ENCODE peak calls at places on chromosome 12, in four cellular contexts. T is upper lobe of left lung, U is A549, S is GM12878. I is an unnamed sample.

GRCh38 chr12:86730233-86730632 is 474.0 kb upstream of the MGAT4C start:
- ATAC-seq in T (no peak), S (no peak), U (no peak), I (no peak)

GRCh38 chr12:26725517-26725916 is 107.5 kb downstream of the ITPR2 start:
- ATAC-seq in S (no peak), U (no peak), T (no peak), I (no peak)

GRCh38 chr12:103441437-103442186 is 54.2 kb downstream of the C12orf42 start:
- ATAC-seq in U (no peak), T (peak), S (peak), I (no peak)

GRCh38 chr12:3935078-3935477 is 61.9 kb upstream of the PARP11 start:
- ATAC-seq in S (no peak), U (no peak), T (no peak), I (no peak)

GRCh38 chr12:89704457-89704856 is 4.2 kb downstream of the ATP2B1 start:
- ATAC-seq in U (no peak), S (no peak), T (no peak), I (no peak)

GRCh38 chr12:79546461-79547043 is 144.2 kb downstream of the PAWR start:
- ATAC-seq in U (peak), T (no peak), S (no peak), I (no peak)

GRCh38 chr12:96249196-96250118 is 55.3 kb downstream of the ELK3 start:
- ATAC-seq in T (peak), U (peak), S (no peak), I (peak)

GRCh38 chr12:104602901-104603300 is 146.2 kb downstream of the CHST11 start:
- ATAC-seq in S (no peak), T (no peak), U (no peak), I (no peak)

GRCh38 chr12:10563966-10564365 is 49.4 kb downstream of the MAGOHB start:
- ATAC-seq in T (no peak), S (no peak), U (no peak), I (no peak)

GRCh38 chr12:3242199-3242863 is 165.2 kb downstream of the TSPAN9 start:
- ATAC-seq in S (no peak), U (peak), T (no peak), I (no peak)

GRCh38 chr12:39619316-39619659 is 315 bp downstream of the ABCD2 start:
- ATAC-seq in T (peak), U (peak), S (peak), I (peak)

GRCh38 chr12:121943926-121944325 is 25.5 kb downstream of the CFAP251 start:
- ATAC-seq in T (no peak), U (no peak), S (no peak), I (no peak)

GRCh38 chr12:128794661-128795529 is 28.9 kb downstream of the SLC15A4 start:
- ATAC-seq in T (no peak), S (no peak), U (no peak), I (no peak)

GRCh38 chr12:67590122-67590795 is 58.3 kb upstream of the DYRK2 start:
- ATAC-seq in T (no peak), S (no peak), U (no peak), I (no peak)

GRCh38 chr12:75360920-75361319 is 26.4 kb downstream of the GLIPR1L1 start:
- ATAC-seq in S (peak), U (no peak), T (no peak), I (no peak)

GRCh38 chr12:12715459-12716150 is 1.6 kb upstream of the CDKN1B start:
- ATAC-seq in T (no peak), U (no peak), S (peak), I (no peak)

GRCh38 chr12:91215940-91216454 is 33.4 kb upstream of the DCN start:
- ATAC-seq in T (peak), U (no peak), S (no peak), I (peak)

GRCh38 chr12:33752854-33753253 is 269.4 kb upstream of the ALG10 start:
- ATAC-seq in U (no peak), S (no peak), T (no peak), I (no peak)

GRCh38 chr12:126935435-126935834 is 1331.5 kb upstream of the TMEM132C start:
- ATAC-seq in T (no peak), S (no peak), U (no peak), I (no peak)

GRCh38 chr12:80877706-80878384 is 59.9 kb downstream of the LIN7A start:
- ATAC-seq in T (no peak), U (no peak), S (no peak), I (peak)

GRCh38 chr12:13661005-13661887 is 320.2 kb downstream of the GRIN2B start:
- ATAC-seq in S (peak), U (peak), T (peak), I (peak)

GRCh38 chr12:4116251-4117111 is 157.1 kb upstream of the CCND2 start:
- ATAC-seq in T (no peak), U (peak), S (peak), I (peak)

GRCh38 chr12:124916370-124917134 is 2.1 kb upstream of the UBC start:
- ATAC-seq in T (peak), S (no peak), U (peak), I (peak)

GRCh38 chr12:6434205-6435180 is 10.3 kb upstream of the CD27 start:
- ATAC-seq in U (no peak), T (no peak), S (peak), I (no peak)

GRCh38 chr12:4178424-4179184 is 95.0 kb upstream of the CCND2 start:
- ATAC-seq in U (no peak), S (peak), T (no peak), I (no peak)

GRCh38 chr12:6370994-6371754 is 4.2 kb downstream of the SCNN1A start:
- ATAC-seq in U (peak), T (no peak), S (no peak), I (no peak)

GRCh38 chr12:106137456-106138278 is 1.1 kb downstream of the NUAK1 start:
- ATAC-seq in S (no peak), T (no peak), U (peak), I (no peak)

GRCh38 chr12:87127272-87127671 is 871.1 kb upstream of the MGAT4C start:
- ATAC-seq in S (no peak), T (no peak), U (no peak), I (no peak)

GRCh38 chr12:42450248-42450647 is 124.3 kb downstream of the PPHLN1 start:
- ATAC-seq in S (peak), T (peak), U (no peak), I (no peak)

GRCh38 chr12:132014915-132015280 is 65.2 kb downstream of the EP400 start:
- ATAC-seq in T (no peak), U (no peak), S (no peak), I (no peak)

GRCh38 chr12:75969768-75970167 is 61.8 kb downstream of the PHLDA1 start:
- ATAC-seq in S (no peak), T (peak), U (no peak), I (peak)

GRCh38 chr12:130873825-130874224 is 2.0 kb downstream of the RAN start:
- ATAC-seq in U (no peak), T (no peak), S (peak), I (no peak)

GRCh38 chr12:95996034-95996658 is at the start of gene HAL:
- ATAC-seq in U (no peak), T (peak), S (no peak), I (peak)

GRCh38 chr12:19978193-19978592 is 390.1 kb upstream of the PDE3A start:
- ATAC-seq in U (no peak), T (peak), S (no peak), I (no peak)

GRCh38 chr12:47066278-47067048 is 13.0 kb upstream of the PCED1B start:
- ATAC-seq in S (peak), U (no peak), T (no peak), I (no peak)

GRCh38 chr12:89235189-89235993 is 116.9 kb downstream of the DUSP6 start:
- ATAC-seq in S (no peak), U (no peak), T (no peak), I (no peak)

DNA sequence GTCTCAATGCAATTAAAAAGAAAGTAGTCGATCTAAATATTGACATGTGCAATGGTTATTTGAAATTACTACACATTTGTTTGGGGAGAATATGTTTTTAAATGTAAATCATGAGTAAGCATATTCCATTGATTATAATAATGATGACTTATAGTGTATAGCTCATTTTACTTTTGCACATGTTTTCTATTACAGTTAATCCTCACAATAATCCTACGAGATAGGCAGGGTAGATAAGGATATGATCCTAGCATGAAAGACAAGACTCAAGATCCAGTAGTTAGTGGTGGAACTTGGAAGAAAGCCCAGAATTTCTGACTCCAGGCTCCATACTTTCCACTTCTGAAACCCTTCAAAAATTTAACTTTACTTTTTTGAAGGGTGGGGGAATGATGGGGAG is 94.0 kb downstream of the NAV3 start:
- ATAC-seq in U (no peak), S (no peak), T (no peak), I (no peak)
- TF ChIP-seq EP300 in U (no peak), S (no peak), T (no peak), I (no peak)

GRCh38 chr12:30598889-30599288 is 96.8 kb downstream of the IPO8 start:
- ATAC-seq in T (no peak), U (no peak), S (no peak), I (no peak)

GRCh38 chr12:30603129-30603528 is 92.5 kb downstream of the IPO8 start:
- ATAC-seq in S (no peak), T (no peak), U (no peak), I (no peak)

GRCh38 chr12:30595742-30596141 is 99.9 kb downstream of the IPO8 start:
- ATAC-seq in U (no peak), T (no peak), S (no peak), I (no peak)

GRCh38 chr12:30602678-30603077 is 93.0 kb downstream of the IPO8 start:
- ATAC-seq in S (no peak), T (no peak), U (no peak), I (no peak)

GRCh38 chr12:30599631-30600030 is 96.0 kb downstream of the IPO8 start:
- ATAC-seq in T (no peak), S (no peak), U (peak), I (no peak)
- TF ChIP-seq EP300 in T (no peak), S (no peak), U (no peak), I (no peak)

GRCh38 chr12:70535896-70536374 is 101.3 kb downstream of the PTPRB start:
- ATAC-seq in U (no peak), T (no peak), S (no peak), I (peak)
- TF ChIP-seq EP300 in U (no peak), T (peak), S (no peak), I (no peak)

DNA sequence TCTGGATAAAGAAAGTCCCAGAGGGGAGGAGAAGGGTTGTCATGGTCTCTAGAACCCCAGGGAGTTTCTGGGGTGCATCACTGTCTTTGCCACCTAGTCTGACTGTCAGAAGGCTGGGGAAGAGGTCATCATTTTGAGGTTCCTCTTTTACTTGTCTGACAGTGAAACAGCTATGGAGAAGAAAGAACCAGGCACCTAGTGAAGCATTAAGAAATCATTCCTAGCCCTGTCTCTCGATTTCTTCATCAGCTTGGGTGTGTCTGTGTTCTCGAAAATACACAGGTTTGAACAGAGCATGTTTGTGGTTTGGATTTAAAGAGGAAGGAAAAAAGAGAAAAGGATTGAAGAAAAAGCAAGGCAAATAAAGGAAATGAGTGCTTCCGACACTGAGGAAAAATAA is 158.7 kb upstream of the LRIG3 start:
- ATAC-seq in U (no peak), S (no peak), T (peak), I (no peak)
- TF ChIP-seq EP300 in U (no peak), S (no peak), T (no peak), I (no peak)

DNA sequence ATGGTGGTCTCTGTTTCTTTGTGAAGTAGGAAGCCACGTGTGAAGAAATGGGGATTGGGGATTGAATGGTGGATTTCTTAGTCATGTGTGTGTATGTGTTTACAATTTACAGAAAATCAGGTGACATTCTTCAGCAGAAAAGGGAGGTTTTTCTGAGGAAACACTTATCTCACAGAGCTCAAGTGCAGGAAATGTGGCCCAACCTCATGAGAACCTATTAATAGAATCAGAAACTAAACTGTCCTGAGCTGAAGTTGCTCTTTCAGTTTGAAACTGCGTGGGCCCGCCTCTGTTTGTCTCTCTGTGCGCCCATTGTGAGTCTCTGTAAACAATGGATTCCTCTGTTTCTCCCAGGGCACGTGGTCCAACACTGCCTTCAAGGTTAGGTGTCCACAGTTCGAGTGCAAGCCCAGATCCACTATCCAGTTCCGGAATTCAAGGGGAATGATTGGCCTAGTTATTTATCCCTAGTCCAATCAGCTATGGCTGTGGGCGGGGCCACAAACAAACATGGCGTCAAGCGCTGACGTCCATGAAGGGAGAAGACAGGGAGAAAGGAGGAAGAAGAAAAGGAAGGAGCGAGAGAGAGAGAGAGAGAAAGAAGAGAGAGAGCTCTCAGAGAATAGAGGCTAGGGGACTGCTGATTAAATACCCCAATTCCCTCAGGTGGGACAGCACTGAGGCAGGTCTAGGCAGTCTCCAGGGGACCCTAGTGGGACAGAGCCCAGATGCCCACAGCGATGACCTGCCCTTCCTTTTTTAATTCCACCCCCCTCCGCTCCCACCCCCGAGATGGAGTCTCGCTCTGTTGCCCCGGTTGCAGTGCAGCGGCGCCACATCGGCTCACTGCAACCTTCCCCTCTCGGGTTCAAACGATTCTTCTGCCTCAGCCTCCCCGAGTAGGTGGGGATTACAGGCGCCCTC is 31.4 kb upstream of the C12orf76 start:
- ATAC-seq in U (peak), S (peak), T (peak), I (peak)
- TF ChIP-seq EP300 in U (no peak), S (peak), T (no peak), I (no peak)

GRCh38 chr12:70964867-70965469 is 44.4 kb upstream of the PTPRR start:
- ATAC-seq in S (no peak), U (no peak), T (peak), I (no peak)
- TF ChIP-seq EP300 in S (no peak), U (no peak), T (no peak), I (no peak)

GRCh38 chr12:117046425-117046824 is 52.8 kb downstream of the TESC start:
- ATAC-seq in T (no peak), S (no peak), U (no peak), I (no peak)

GRCh38 chr12:117044311-117044710 is 54.9 kb downstream of the TESC start:
- ATAC-seq in S (no peak), T (no peak), U (no peak), I (no peak)

GRCh38 chr12:117044790-117045174 is 54.4 kb downstream of the TESC start:
- ATAC-seq in S (no peak), T (no peak), U (no peak), I (no peak)

GRCh38 chr12:117045998-117046374 is 53.2 kb downstream of the TESC start:
- ATAC-seq in T (no peak), S (no peak), U (peak), I (no peak)

DNA sequence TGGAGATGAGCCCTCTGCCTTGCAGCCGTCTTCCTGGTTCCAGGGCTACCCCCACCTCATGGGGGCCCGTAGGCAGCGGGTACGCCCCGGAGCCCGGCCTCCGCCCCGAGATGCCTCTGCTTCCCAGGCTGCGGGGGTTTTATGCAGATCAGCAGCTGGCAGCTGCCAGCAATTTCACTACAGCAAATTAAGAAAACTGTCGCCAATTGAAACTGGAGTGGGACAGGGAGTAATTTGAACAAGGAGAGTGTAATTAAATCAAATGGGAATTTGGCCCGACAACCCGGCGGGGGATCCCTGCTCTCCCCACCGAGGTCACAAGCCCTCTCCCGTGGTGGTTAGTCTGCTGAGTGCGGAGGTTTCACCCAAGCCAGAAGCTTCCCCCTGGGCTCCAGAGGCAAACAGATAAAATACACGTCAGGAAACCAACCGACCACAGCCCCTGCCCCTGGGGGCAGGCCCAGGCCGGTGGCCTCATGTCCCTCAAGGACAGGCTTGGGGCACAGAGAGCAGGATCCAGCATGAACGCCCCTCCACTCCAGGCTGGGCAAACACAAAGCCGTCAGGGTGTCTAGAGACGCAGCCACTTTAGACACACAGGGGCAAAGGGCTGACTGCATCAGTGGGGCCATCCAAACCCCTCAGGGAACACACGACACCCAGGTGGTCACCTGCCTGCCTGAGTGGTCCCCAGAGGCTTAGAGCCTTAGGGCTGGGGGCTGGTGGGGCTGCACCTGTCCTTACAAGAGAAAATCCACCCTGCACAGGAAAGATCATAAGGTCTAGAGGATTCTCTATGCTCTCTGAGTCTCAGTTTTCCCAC is 53.8 kb downstream of the TESC start:
- ATAC-seq in T (no peak), U (no peak), S (no peak), I (no peak)
- TF ChIP-seq EP300 in T (no peak), U (no peak), S (no peak), I (no peak)

GRCh38 chr12:53355121-53355520 is 19.0 kb upstream of the SP7 start:
- ATAC-seq in S (no peak), T (no peak), U (no peak), I (no peak)
- TF ChIP-seq EP300 in S (no peak), T (no peak), U (no peak), I (no peak)

GRCh38 chr12:110035534-110036104 is 12.7 kb downstream of the C12orf76 start:
- ATAC-seq in T (no peak), S (no peak), U (no peak), I (no peak)
- TF ChIP-seq EP300 in T (no peak), S (no peak), U (no peak), I (no peak)